ENCODE peak calls at places on chromosomes 13 and 19, in nine cellular contexts. One of them, this sample, is unnamed.
A peak's percentile ranks its signal among the peaks of the same experiment; 100 is the strongest.

GRCh38 chr19:46466536-46467199 is 4.7 kb downstream of the PNMA8A start:
- DNase-seq in colonic mucosa: no peak
- DNase-seq in aorta: peak; percentile 80
- DNase-seq in mesenchymal stem cell: peak; percentile 56
- DNase-seq in IMR-90: peak; percentile 92
- DNase-seq in endodermal cell: no peak
- DNase-seq in brain microvascular endothelial cell: peak; percentile 75
- DNase-seq in breast epithelium: no peak
- DNase-seq in stomach: no peak
- DNase-seq in this sample: no peak

GRCh38 chr19:47111081-47111589 is 2.4 kb downstream of the ZC3H4 start:
- DNase-seq in colonic mucosa: peak; percentile 36
- DNase-seq in aorta: no peak
- DNase-seq in mesenchymal stem cell: no peak
- DNase-seq in IMR-90: no peak
- DNase-seq in endodermal cell: peak; percentile 39
- DNase-seq in brain microvascular endothelial cell: no peak
- DNase-seq in breast epithelium: no peak
- DNase-seq in stomach: peak; percentile 34
- DNase-seq in this sample: peak; percentile 31

GRCh38 chr13:102658678-102659077 is 36.2 kb downstream of the METTL21C start:
- DNase-seq in colonic mucosa: no peak
- DNase-seq in aorta: no peak
- DNase-seq in mesenchymal stem cell: no peak
- DNase-seq in IMR-90: no peak
- DNase-seq in endodermal cell: no peak
- DNase-seq in brain microvascular endothelial cell: no peak
- DNase-seq in breast epithelium: no peak
- DNase-seq in stomach: no peak
- DNase-seq in this sample: no peak

GRCh38 chr19:23698711-23699520 is 11.9 kb upstream of the ZNF675 start:
- DNase-seq in colonic mucosa: peak; percentile 52
- DNase-seq in aorta: no peak
- DNase-seq in mesenchymal stem cell: no peak
- DNase-seq in IMR-90: no peak
- DNase-seq in endodermal cell: no peak
- DNase-seq in brain microvascular endothelial cell: no peak
- DNase-seq in breast epithelium: no peak
- DNase-seq in stomach: peak; percentile 27
- DNase-seq in this sample: peak; percentile 30

GRCh38 chr19:34991542-34992333 is 8.4 kb upstream of the GRAMD1A start:
- DNase-seq in colonic mucosa: no peak
- DNase-seq in aorta: no peak
- DNase-seq in mesenchymal stem cell: no peak
- DNase-seq in IMR-90: no peak
- DNase-seq in endodermal cell: no peak
- DNase-seq in brain microvascular endothelial cell: no peak
- DNase-seq in breast epithelium: no peak
- DNase-seq in stomach: no peak
- DNase-seq in this sample: no peak

GRCh38 chr19:17326595-17326966 is 8.1 kb downstream of the ANO8 start:
- DNase-seq in colonic mucosa: no peak
- DNase-seq in aorta: no peak
- DNase-seq in mesenchymal stem cell: no peak
- DNase-seq in IMR-90: no peak
- DNase-seq in endodermal cell: peak; percentile 86
- DNase-seq in brain microvascular endothelial cell: no peak
- DNase-seq in breast epithelium: no peak
- DNase-seq in stomach: no peak
- DNase-seq in this sample: no peak

GRCh38 chr13:79678100-79678499 is 197.1 kb downstream of the NDFIP2 start:
- DNase-seq in colonic mucosa: no peak
- DNase-seq in aorta: no peak
- DNase-seq in mesenchymal stem cell: peak; percentile 53
- DNase-seq in IMR-90: peak; percentile 44
- DNase-seq in endodermal cell: no peak
- DNase-seq in brain microvascular endothelial cell: peak; percentile 21
- DNase-seq in breast epithelium: no peak
- DNase-seq in stomach: no peak
- DNase-seq in this sample: no peak

GRCh38 chr13:41942462-41943094 is 18.3 kb downstream of the VWA8 start:
- DNase-seq in colonic mucosa: no peak
- DNase-seq in aorta: no peak
- DNase-seq in mesenchymal stem cell: peak; percentile 59
- DNase-seq in IMR-90: peak; percentile 74
- DNase-seq in endodermal cell: peak; percentile 75
- DNase-seq in brain microvascular endothelial cell: peak; percentile 63
- DNase-seq in breast epithelium: no peak
- DNase-seq in stomach: no peak
- DNase-seq in this sample: no peak

GRCh38 chr19:40982594-40983101 is 8.4 kb upstream of the CYP2B6 start:
- DNase-seq in colonic mucosa: no peak
- DNase-seq in aorta: no peak
- DNase-seq in mesenchymal stem cell: no peak
- DNase-seq in IMR-90: peak; percentile 32
- DNase-seq in endodermal cell: peak; percentile 85
- DNase-seq in brain microvascular endothelial cell: no peak
- DNase-seq in breast epithelium: no peak
- DNase-seq in stomach: no peak
- DNase-seq in this sample: no peak

GRCh38 chr13:41610426-41610825 is 153.1 kb downstream of the RGCC start:
- DNase-seq in colonic mucosa: no peak
- DNase-seq in aorta: no peak
- DNase-seq in mesenchymal stem cell: no peak
- DNase-seq in IMR-90: peak; percentile 97
- DNase-seq in endodermal cell: no peak
- DNase-seq in brain microvascular endothelial cell: peak; percentile 76
- DNase-seq in breast epithelium: no peak
- DNase-seq in stomach: peak; percentile 27
- DNase-seq in this sample: no peak

GRCh38 chr19:51448011-51448744 is 10.1 kb downstream of the SIGLEC8 start:
- DNase-seq in colonic mucosa: no peak
- DNase-seq in aorta: no peak
- DNase-seq in mesenchymal stem cell: no peak
- DNase-seq in IMR-90: no peak
- DNase-seq in endodermal cell: no peak
- DNase-seq in brain microvascular endothelial cell: no peak
- DNase-seq in breast epithelium: no peak
- DNase-seq in stomach: no peak
- DNase-seq in this sample: no peak

GRCh38 chr19:35179830-35180229 is 25.3 kb downstream of the FXYD5 start:
- DNase-seq in colonic mucosa: no peak
- DNase-seq in aorta: no peak
- DNase-seq in mesenchymal stem cell: no peak
- DNase-seq in IMR-90: no peak
- DNase-seq in endodermal cell: no peak
- DNase-seq in brain microvascular endothelial cell: no peak
- DNase-seq in breast epithelium: no peak
- DNase-seq in stomach: no peak
- DNase-seq in this sample: no peak

GRCh38 chr19:56942749-56943148 is 102.2 kb upstream of the PEG3 start:
- DNase-seq in colonic mucosa: peak; percentile 19
- DNase-seq in aorta: peak; percentile 59
- DNase-seq in mesenchymal stem cell: no peak
- DNase-seq in IMR-90: no peak
- DNase-seq in endodermal cell: peak; percentile 45
- DNase-seq in brain microvascular endothelial cell: no peak
- DNase-seq in breast epithelium: peak; percentile 65
- DNase-seq in stomach: peak; percentile 38
- DNase-seq in this sample: peak; percentile 16

GRCh38 chr19:41407271-41407670 is 9.7 kb downstream of the BCKDHA start:
- DNase-seq in colonic mucosa: no peak
- DNase-seq in aorta: no peak
- DNase-seq in mesenchymal stem cell: no peak
- DNase-seq in IMR-90: no peak
- DNase-seq in endodermal cell: peak; percentile 92
- DNase-seq in brain microvascular endothelial cell: no peak
- DNase-seq in breast epithelium: no peak
- DNase-seq in stomach: no peak
- DNase-seq in this sample: peak; percentile 46

GRCh38 chr13:31514932-31515331 is 224.4 kb upstream of the RXFP2 start:
- DNase-seq in colonic mucosa: no peak
- DNase-seq in aorta: no peak
- DNase-seq in mesenchymal stem cell: no peak
- DNase-seq in IMR-90: no peak
- DNase-seq in endodermal cell: no peak
- DNase-seq in brain microvascular endothelial cell: no peak
- DNase-seq in breast epithelium: no peak
- DNase-seq in stomach: no peak
- DNase-seq in this sample: no peak
- H3K4me3 ChIP-seq in colonic mucosa: no peak overlapping the region
- H3K4me3 ChIP-seq in aorta: no peak overlapping the region
- H3K4me3 ChIP-seq in mesenchymal stem cell: no peak overlapping the region
- H3K4me3 ChIP-seq in IMR-90: no peak overlapping the region
- H3K4me3 ChIP-seq in endodermal cell: no peak overlapping the region
- H3K4me3 ChIP-seq in brain microvascular endothelial cell: no peak overlapping the region
- H3K4me3 ChIP-seq in breast epithelium: no peak overlapping the region
- H3K4me3 ChIP-seq in stomach: no peak overlapping the region
- H3K4me3 ChIP-seq in this sample: no peak overlapping the region

GRCh38 chr19:10586396-10586795 is 716 bp downstream of the AP1M2 start:
- DNase-seq in colonic mucosa: no peak
- DNase-seq in aorta: no peak
- DNase-seq in mesenchymal stem cell: no peak
- DNase-seq in IMR-90: no peak
- DNase-seq in endodermal cell: no peak
- DNase-seq in brain microvascular endothelial cell: no peak
- DNase-seq in breast epithelium: no peak
- DNase-seq in stomach: no peak
- DNase-seq in this sample: no peak
- H3K27ac ChIP-seq in colonic mucosa: no peak overlapping the region
- H3K27ac ChIP-seq in aorta: no peak overlapping the region
- H3K27ac ChIP-seq in mesenchymal stem cell: no peak overlapping the region
- H3K27ac ChIP-seq in IMR-90: no peak overlapping the region
- H3K27ac ChIP-seq in endodermal cell: no peak overlapping the region
- H3K27ac ChIP-seq in brain microvascular endothelial cell: no peak overlapping the region
- H3K27ac ChIP-seq in breast epithelium: peak overlapping the region; percentile 76
- H3K27ac ChIP-seq in stomach: peak overlapping the region; percentile 70
- H3K27ac ChIP-seq in this sample: peak overlapping the region; percentile 70

DNA sequence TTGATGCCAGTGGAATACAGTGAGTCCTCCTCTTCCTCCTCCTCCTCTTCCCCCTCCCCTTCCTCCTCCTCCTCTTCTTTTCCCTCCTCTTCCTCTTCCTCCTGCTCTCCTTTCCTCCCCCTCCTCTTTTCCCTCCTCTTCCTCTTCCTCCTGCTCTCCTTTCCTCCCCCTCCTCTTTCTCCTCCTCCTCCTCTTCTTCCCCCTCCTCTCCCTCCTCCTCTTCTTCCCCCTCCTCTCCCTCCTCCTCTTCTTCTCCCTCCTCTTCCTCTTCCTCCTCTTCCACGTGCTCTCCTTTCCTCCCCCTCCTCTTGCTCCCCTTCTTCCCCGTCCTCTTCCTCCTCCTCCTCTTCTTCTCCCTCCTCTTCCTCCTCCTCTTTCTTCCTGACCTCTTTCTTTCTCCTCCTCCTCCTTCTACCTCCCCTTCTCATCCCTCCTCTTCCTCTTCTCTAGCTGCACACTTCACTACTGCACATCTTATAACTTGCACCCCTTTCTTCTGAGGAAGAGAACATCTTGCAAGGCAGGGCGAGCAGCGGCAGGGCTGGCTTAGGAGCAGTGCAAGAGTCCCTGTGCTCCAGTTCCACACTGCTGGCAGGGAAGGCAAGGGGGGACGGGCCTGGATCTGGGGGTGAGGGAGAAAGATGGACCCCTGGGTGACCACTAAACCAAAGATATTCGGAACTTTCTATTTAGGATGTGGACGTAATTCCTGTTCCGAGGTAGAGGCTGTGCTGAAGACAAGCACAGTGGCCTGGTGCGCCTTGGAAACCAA is 5.6 kb downstream of the PDX1 start:
- DNase-seq in colonic mucosa: no peak
- DNase-seq in aorta: no peak
- DNase-seq in mesenchymal stem cell: no peak
- DNase-seq in IMR-90: no peak
- DNase-seq in endodermal cell: no peak
- DNase-seq in brain microvascular endothelial cell: no peak
- DNase-seq in breast epithelium: no peak
- DNase-seq in stomach: no peak
- DNase-seq in this sample: no peak
- H3K4me3 ChIP-seq in colonic mucosa: no peak overlapping the region
- H3K4me3 ChIP-seq in aorta: no peak overlapping the region
- H3K4me3 ChIP-seq in mesenchymal stem cell: no peak overlapping the region
- H3K4me3 ChIP-seq in IMR-90: no peak overlapping the region
- H3K4me3 ChIP-seq in endodermal cell: no peak overlapping the region
- H3K4me3 ChIP-seq in brain microvascular endothelial cell: no peak overlapping the region
- H3K4me3 ChIP-seq in breast epithelium: no peak overlapping the region
- H3K4me3 ChIP-seq in stomach: no peak overlapping the region
- H3K4me3 ChIP-seq in this sample: no peak overlapping the region

GRCh38 chr19:10554760-10555612 is 10.8 kb downstream of the KRI1 start:
- DNase-seq in colonic mucosa: no peak
- DNase-seq in aorta: no peak
- DNase-seq in mesenchymal stem cell: no peak
- DNase-seq in IMR-90: no peak
- DNase-seq in endodermal cell: peak; percentile 64
- DNase-seq in brain microvascular endothelial cell: no peak
- DNase-seq in breast epithelium: no peak
- DNase-seq in stomach: no peak
- DNase-seq in this sample: no peak

GRCh38 chr19:10553943-10554381 is 10.3 kb downstream of the ATG4D start:
- DNase-seq in colonic mucosa: peak; percentile 33
- DNase-seq in aorta: peak; percentile 57
- DNase-seq in mesenchymal stem cell: no peak
- DNase-seq in IMR-90: no peak
- DNase-seq in endodermal cell: no peak
- DNase-seq in brain microvascular endothelial cell: no peak
- DNase-seq in breast epithelium: no peak
- DNase-seq in stomach: peak; percentile 29
- DNase-seq in this sample: peak; percentile 22

GRCh38 chr19:10551698-10552301 is 8.1 kb downstream of the ATG4D start:
- DNase-seq in colonic mucosa: peak; percentile 46
- DNase-seq in aorta: no peak
- DNase-seq in mesenchymal stem cell: peak; percentile 52
- DNase-seq in IMR-90: no peak
- DNase-seq in endodermal cell: peak; percentile 62
- DNase-seq in brain microvascular endothelial cell: no peak
- DNase-seq in breast epithelium: no peak
- DNase-seq in stomach: peak; percentile 32
- DNase-seq in this sample: peak; percentile 62

GRCh38 chr19:10552596-10553053 is 8.9 kb downstream of the ATG4D start:
- DNase-seq in colonic mucosa: peak; percentile 30
- DNase-seq in aorta: no peak
- DNase-seq in mesenchymal stem cell: peak; percentile 30
- DNase-seq in IMR-90: no peak
- DNase-seq in endodermal cell: peak; percentile 91
- DNase-seq in brain microvascular endothelial cell: no peak
- DNase-seq in breast epithelium: no peak
- DNase-seq in stomach: no peak
- DNase-seq in this sample: no peak

DNA sequence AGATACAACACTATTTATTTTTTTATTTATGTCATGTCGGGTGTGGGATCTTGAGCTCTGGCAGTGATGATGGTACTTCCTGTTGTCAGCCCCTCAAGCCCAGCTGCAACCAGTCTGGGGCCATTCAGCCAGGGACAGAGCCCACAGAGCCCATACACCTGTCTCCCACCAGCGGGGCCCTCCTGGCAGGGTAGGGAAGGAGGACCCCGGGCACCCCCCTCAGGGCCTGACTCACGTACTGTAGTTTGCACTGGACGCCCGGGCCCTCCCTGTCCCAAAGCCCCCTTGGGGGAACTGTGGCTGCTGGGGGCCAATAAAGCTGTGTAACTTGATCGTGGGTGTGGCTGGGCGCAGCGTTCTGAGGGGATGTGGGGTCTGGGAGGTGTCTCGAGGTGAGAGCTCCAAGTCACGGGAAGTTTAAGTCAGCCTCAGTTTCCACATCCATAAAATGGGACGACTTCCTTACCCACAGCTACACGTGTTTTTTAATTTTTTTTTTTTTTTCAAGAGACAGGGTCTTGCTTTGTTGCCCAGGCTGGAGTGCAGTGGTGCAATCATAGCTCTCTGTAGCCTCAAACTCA is 9.5 kb downstream of the ATG4D start:
- DNase-seq in colonic mucosa: no peak
- DNase-seq in aorta: no peak
- DNase-seq in mesenchymal stem cell: no peak
- DNase-seq in IMR-90: no peak
- DNase-seq in endodermal cell: no peak
- DNase-seq in brain microvascular endothelial cell: no peak
- DNase-seq in breast epithelium: no peak
- DNase-seq in stomach: no peak
- DNase-seq in this sample: no peak
- H3K27ac ChIP-seq in colonic mucosa: peak overlapping the region; percentile 17
- H3K27ac ChIP-seq in aorta: no peak overlapping the region
- H3K27ac ChIP-seq in mesenchymal stem cell: no peak overlapping the region
- H3K27ac ChIP-seq in IMR-90: no peak overlapping the region
- H3K27ac ChIP-seq in endodermal cell: no peak overlapping the region
- H3K27ac ChIP-seq in brain microvascular endothelial cell: no peak overlapping the region
- H3K27ac ChIP-seq in breast epithelium: no peak overlapping the region
- H3K27ac ChIP-seq in stomach: no peak overlapping the region
- H3K27ac ChIP-seq in this sample: no peak overlapping the region

This sample was measured in body of pancreas.